ENCODE peak calls at places on chromosomes 16 and 17, in five cellular contexts. L, C, B, E and Y are unnamed samples. For H3K27me3 and H3K4me1, the result is how much of the 10 kb centered on the place peaks cover.

GRCh38 chr17:2608350-2608913 is 15.0 kb downstream of the PAFAH1B1 start:
- DNase-seq in L (no peak), C (no peak), B (no peak), E (no peak), Y (no peak)

GRCh38 chr17:66431910-66432309 is 129.5 kb downstream of the PRKCA start:
- DNase-seq in L (no peak), C (no peak), B (no peak), E (peak), Y (no peak)

GRCh38 chr16:25966172-25967097 is 274.7 kb downstream of the HS3ST4 start:
- DNase-seq in L (no peak), C (no peak), B (no peak), E (no peak), Y (no peak)

GRCh38 chr16:80526418-80527061 is 14.3 kb upstream of the DYNLRB2 start:
- DNase-seq in L (peak), C (peak), B (peak), E (peak), Y (peak)

GRCh38 chr16:67101301-67101675 is 8.5 kb upstream of the PHAF1 start:
- DNase-seq in L (no peak), C (no peak), B (no peak), E (no peak), Y (no peak)

GRCh38 chr16:88872650-88873331 is 6.3 kb upstream of the PABPN1L start:
- DNase-seq in L (no peak), C (no peak), B (no peak), E (no peak), Y (no peak)

GRCh38 chr17:55163408-55163807 is 101.4 kb upstream of the HLF start:
- DNase-seq in L (no peak), C (no peak), B (no peak), E (no peak), Y (no peak)

GRCh38 chr17:83127431-83128160 is 48.2 kb downstream of the METRNL start:
- DNase-seq in L (no peak), C (no peak), B (no peak), E (no peak), Y (no peak)

GRCh38 chr16:69904495-69905170 is 46.5 kb upstream of the CLEC18A start:
- DNase-seq in L (peak), C (no peak), B (no peak), E (no peak), Y (no peak)

GRCh38 chr16:57026778-57027062 is 37.4 kb downstream of the NLRC5 start:
- DNase-seq in L (no peak), C (no peak), B (no peak), E (no peak), Y (no peak)
- H3K27me3 ChIP-seq in L (under half), C (under half), B (under half), E (under half), Y (under half)

GRCh38 chr17:61361084-61361483 is 38.6 kb upstream of the TBX2 start:
- DNase-seq in L (no peak), C (no peak), B (no peak), E (peak), Y (no peak)

GRCh38 chr17:61363601-61364462 is 35.8 kb upstream of the TBX2 start:
- DNase-seq in L (no peak), C (no peak), B (no peak), E (peak), Y (no peak)

GRCh38 chr17:61362396-61362795 is 37.2 kb upstream of the TBX2 start:
- DNase-seq in L (no peak), C (no peak), B (no peak), E (no peak), Y (no peak)

GRCh38 chr17:61362852-61363600 is 36.6 kb upstream of the TBX2 start:
- DNase-seq in L (no peak), C (no peak), B (no peak), E (no peak), Y (no peak)

DNA sequence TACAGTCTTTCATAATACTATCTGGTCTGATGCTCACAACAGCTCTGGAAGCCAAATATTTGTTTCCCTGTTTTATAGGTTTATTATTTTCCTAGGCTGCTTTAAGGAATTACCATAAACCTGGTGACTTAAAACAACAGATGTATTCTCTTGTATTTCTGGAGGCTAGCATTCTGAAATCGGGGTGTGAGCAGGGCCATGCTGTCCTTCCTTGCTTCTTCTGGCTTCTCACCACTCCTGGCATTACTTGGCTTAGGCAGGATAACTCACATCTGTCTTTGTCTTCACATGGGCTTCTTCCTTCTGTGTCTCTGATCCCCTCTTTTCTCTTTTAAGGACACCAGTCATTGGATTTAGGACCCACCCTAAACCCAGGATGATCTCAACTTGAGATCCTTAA is 39.3 kb upstream of the TBX2 start:
- DNase-seq in L (no peak), C (no peak), B (no peak), E (no peak), Y (no peak)
- H3K4me1 ChIP-seq in L (under half), C (under half), B (under half), E (under half), Y (under half)

GRCh38 chr17:48548687-48549621 is 4.0 kb upstream of the HOXB2 start:
- DNase-seq in L (no peak), C (no peak), B (no peak), E (no peak), Y (peak)

GRCh38 chr17:48545539-48545938 is 630 bp upstream of the HOXB2 start:
- DNase-seq in L (no peak), C (no peak), B (no peak), E (no peak), Y (no peak)

GRCh38 chr17:48547839-48548686 is 3.2 kb upstream of the HOXB2 start:
- DNase-seq in L (no peak), C (no peak), B (no peak), E (no peak), Y (peak)

GRCh38 chr17:48546187-48546923 is 1.4 kb upstream of the HOXB2 start:
- DNase-seq in L (no peak), C (no peak), B (no peak), E (no peak), Y (peak)

GRCh38 chr17:48546924-48547838 is 2.3 kb upstream of the HOXB2 start:
- DNase-seq in L (no peak), C (no peak), B (no peak), E (no peak), Y (peak)
- H3K27me3 ChIP-seq in L (half or more), C (half or more), B (under half), E (under half), Y (under half)

GRCh38 chr17:80612997-80613731 is 68.5 kb downstream of the RPTOR start:
- DNase-seq in L (no peak), C (no peak), B (no peak), E (no peak), Y (no peak)
- H3K4me1 ChIP-seq in L (under half), C (under half), B (under half), E (under half), Y (under half)

DNA sequence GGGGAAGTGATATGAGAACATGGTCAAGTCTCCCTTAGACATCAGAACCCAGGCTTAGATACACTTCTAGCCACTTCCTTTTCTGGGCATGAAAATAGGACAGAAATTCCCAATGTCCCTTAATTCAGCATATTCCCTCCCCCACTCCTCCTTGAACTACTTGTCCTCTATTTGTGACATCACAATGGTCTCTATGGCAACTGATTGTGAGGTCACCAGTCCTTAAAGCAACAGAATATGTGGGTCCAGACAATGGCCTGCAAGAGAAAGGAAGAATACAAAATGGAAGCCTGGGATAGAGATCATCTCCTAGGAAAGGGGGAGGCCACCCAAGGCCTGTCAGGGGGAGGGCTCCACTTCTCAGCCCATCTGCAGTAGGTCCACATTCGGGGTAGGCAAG is 6.7 kb upstream of the SEZ6 start:
- DNase-seq in L (no peak), C (no peak), B (no peak), E (no peak), Y (no peak)
- H3K27me3 ChIP-seq in L (half or more), C (under half), B (under half), E (under half), Y (under half)

GRCh38 chr17:47884427-47884740 is 11.7 kb upstream of the SP2 start:
- DNase-seq in L (no peak), C (no peak), B (no peak), E (no peak), Y (no peak)
- H3K4me1 ChIP-seq in L (under half), C (under half), B (under half), E (under half), Y (under half)

GRCh38 chr17:56762988-56763387 is 70.7 kb downstream of the C17orf67 start:
- DNase-seq in L (no peak), C (no peak), B (no peak), E (no peak), Y (no peak)
- H3K27me3 ChIP-seq in L (under half), C (under half), B (under half), E (under half), Y (under half)

GRCh38 chr17:34998205-34998604 is 17.9 kb downstream of the LIG3 start:
- DNase-seq in L (peak), C (peak), B (peak), E (peak), Y (peak)
- H3K4me1 ChIP-seq in L (under half), C (under half), B (under half), E (under half), Y (under half)

GRCh38 chr17:8741366-8741765 is 3.3 kb downstream of the CCDC42 start:
- DNase-seq in L (no peak), C (no peak), B (no peak), E (no peak), Y (no peak)
- H3K27me3 ChIP-seq in L (under half), C (under half), B (under half), E (under half), Y (under half)

GRCh38 chr16:9155876-9156275 is 64.4 kb downstream of the HAPSTR1 start:
- DNase-seq in L (no peak), C (no peak), B (no peak), E (no peak), Y (peak)
- H3K4me1 ChIP-seq in L (under half), C (under half), B (under half), E (under half), Y (under half)